ENCODE peak calls at places on chromosomes 6 and 20, in seven cellular contexts. P, S, Z, D, X, G and T are unnamed samples.

GRCh38 chr6:154307696-154308425 is 48.7 kb downstream of the IPCEF1 start:
- DNase-seq in P (no peak), S (no peak), Z (no peak), D (no peak), X (no peak), G (no peak), T (no peak)

GRCh38 chr6:5379647-5380242 is 118.4 kb downstream of the FARS2 start:
- DNase-seq in P (peak), S (peak), Z (no peak), D (peak), X (peak), G (no peak), T (peak)

GRCh38 chr6:108133594-108134179 is 32.1 kb upstream of the NR2E1 start:
- DNase-seq in P (peak), S (peak), Z (no peak), D (peak), X (no peak), G (no peak), T (peak)

GRCh38 chr6:54784021-54784420 is 62.5 kb upstream of the FAM83B start:
- DNase-seq in P (no peak), S (no peak), Z (no peak), D (no peak), X (no peak), G (no peak), T (no peak)

GRCh38 chr6:73471686-73472290 is 10.3 kb downstream of the MTO1 start:
- DNase-seq in P (no peak), S (no peak), Z (no peak), D (no peak), X (peak), G (no peak), T (no peak)

GRCh38 chr20:10239954-10240353 is 21.3 kb downstream of the SNAP25 start:
- DNase-seq in P (no peak), S (peak), Z (no peak), D (no peak), X (peak), G (no peak), T (peak)

GRCh38 chr6:84575264-84575663 is 189.1 kb downstream of the TBX18 start:
- DNase-seq in P (no peak), S (no peak), Z (no peak), D (no peak), X (no peak), G (no peak), T (peak)

GRCh38 chr20:2752631-2753455 is 47.6 kb downstream of the CPXM1 start:
- DNase-seq in P (peak), S (peak), Z (peak), D (peak), X (peak), G (no peak), T (peak)

GRCh38 chr20:39453890-39454289 is 491.7 kb downstream of the DHX35 start:
- DNase-seq in P (no peak), S (no peak), Z (no peak), D (no peak), X (no peak), G (no peak), T (no peak)

GRCh38 chr6:135647521-135647920 is 150.0 kb upstream of the AHI1 start:
- DNase-seq in P (no peak), S (no peak), Z (no peak), D (no peak), X (no peak), G (no peak), T (no peak)